ENCODE peak calls at places on chromosomes 12 and 14, in six cellular contexts. S is trophoblast cell, B is HCT116, W is H1, O is GM23338, V is fibroblast of lung. K is an unnamed sample.

GRCh38 chr14:41605550-41606248 is 977 bp upstream of the LRFN5 start:
- DNase-seq in S (no peak), B (no peak), W (peak), O (peak), V (peak), K (no peak)

GRCh38 chr12:115088328-115088994 is 404.5 kb upstream of the TBX3 start:
- DNase-seq in S (no peak), B (no peak), W (no peak), O (no peak), V (no peak), K (no peak)

GRCh38 chr12:121793501-121793835 is at the start of gene RHOF:
- DNase-seq in S (peak), B (no peak), W (no peak), O (peak), V (no peak), K (peak)

GRCh38 chr14:87063181-87063580 is 929.8 kb downstream of the GALC start:
- DNase-seq in S (no peak), B (no peak), W (no peak), O (no peak), V (no peak), K (no peak)

GRCh38 chr12:112524676-112525425 is 106.1 kb downstream of the PTPN11 start:
- DNase-seq in S (peak), B (no peak), W (no peak), O (peak), V (peak), K (no peak)

GRCh38 chr12:97250483-97250882 is 212.1 kb upstream of the RMST start:
- DNase-seq in S (no peak), B (no peak), W (no peak), O (no peak), V (no peak), K (no peak)

GRCh38 chr12:57124259-57124877 is 3.9 kb upstream of the LRP1 start:
- DNase-seq in S (peak), B (peak), W (peak), O (peak), V (peak), K (peak)

GRCh38 chr14:68881396-68881795 is 88.5 kb upstream of the ZFP36L1 start:
- DNase-seq in S (no peak), B (no peak), W (no peak), O (no peak), V (no peak), K (no peak)

GRCh38 chr12:110717037-110717436 is 25.7 kb downstream of the PPP1CC start:
- DNase-seq in S (peak), B (no peak), W (no peak), O (no peak), V (no peak), K (no peak)

GRCh38 chr12:103855036-103855712 is 14.1 kb upstream of the NT5DC3 start:
- DNase-seq in S (peak), B (no peak), W (no peak), O (no peak), V (peak), K (no peak)

GRCh38 chr12:132444283-132444682 is 45.7 kb upstream of the FBRSL1 start:
- DNase-seq in S (no peak), B (no peak), W (no peak), O (no peak), V (no peak), K (no peak)

GRCh38 chr12:16165506-16165905 is 112.0 kb downstream of the SLC15A5 start:
- DNase-seq in S (peak), B (peak), W (no peak), O (peak), V (peak), K (peak)

GRCh38 chr14:60573943-60574496 is 65.1 kb downstream of the SIX6 start:
- DNase-seq in S (no peak), B (no peak), W (no peak), O (peak), V (no peak), K (no peak)

GRCh38 chr14:24194186-24194872 is 912 bp downstream of the TM9SF1 start:
- DNase-seq in S (no peak), B (no peak), W (no peak), O (no peak), V (no peak), K (no peak)
- H2AFZ ChIP-seq in S (peak), B (no peak), W (no peak), O (no peak), V (no peak), K (peak)

DNA sequence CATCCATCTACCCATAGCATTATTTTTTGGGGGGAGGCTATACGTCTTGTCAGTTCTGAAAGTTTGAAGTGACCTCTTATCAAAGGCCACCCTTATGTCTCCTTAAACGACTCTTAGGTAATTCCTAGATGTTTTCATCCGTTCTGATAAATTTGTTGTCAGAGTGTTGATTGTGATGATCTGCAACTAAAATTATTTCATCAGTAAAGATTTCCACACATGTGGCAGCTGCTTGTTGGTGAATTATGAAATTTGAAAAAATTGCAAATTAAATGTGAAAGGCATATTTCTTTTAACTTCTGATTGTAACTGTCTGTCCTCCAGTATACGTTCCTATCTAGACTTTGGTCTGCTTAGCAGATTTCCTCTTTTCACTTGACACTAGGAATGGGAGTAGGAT is 1.4 kb downstream of the ADIPOR2 start:
- DNase-seq in S (peak), B (no peak), W (no peak), O (no peak), V (no peak), K (no peak)
- H3K4me3 ChIP-seq in S (no peak), B (peak), W (peak), O (peak), V (peak), K (peak)

GRCh38 chr12:48861111-48861510 is 4.6 kb downstream of the RND1 start:
- DNase-seq in S (no peak), B (no peak), W (no peak), O (no peak), V (no peak), K (no peak)
- H2AFZ ChIP-seq in S (no peak), B (no peak), W (no peak), O (no peak), V (no peak), K (no peak)

GRCh38 chr14:76136476-76137160 is 15.1 kb upstream of the GPATCH2L start:
- DNase-seq in S (no peak), B (no peak), W (no peak), O (no peak), V (no peak), K (no peak)

GRCh38 chr14:76143642-76144041 is 8.1 kb upstream of the GPATCH2L start:
- DNase-seq in S (no peak), B (no peak), W (no peak), O (no peak), V (no peak), K (no peak)

GRCh38 chr14:76135722-76136121 is 16.0 kb upstream of the GPATCH2L start:
- DNase-seq in S (no peak), B (no peak), W (no peak), O (no peak), V (no peak), K (no peak)

GRCh38 chr14:76138119-76138757 is 13.5 kb upstream of the GPATCH2L start:
- DNase-seq in S (no peak), B (no peak), W (no peak), O (no peak), V (no peak), K (no peak)

GRCh38 chr14:76138758-76139723 is 12.7 kb upstream of the GPATCH2L start:
- DNase-seq in S (no peak), B (no peak), W (peak), O (peak), V (peak), K (no peak)
- H3K4me3 ChIP-seq in S (no peak), B (no peak), W (peak), O (peak), V (peak), K (no peak)

DNA sequence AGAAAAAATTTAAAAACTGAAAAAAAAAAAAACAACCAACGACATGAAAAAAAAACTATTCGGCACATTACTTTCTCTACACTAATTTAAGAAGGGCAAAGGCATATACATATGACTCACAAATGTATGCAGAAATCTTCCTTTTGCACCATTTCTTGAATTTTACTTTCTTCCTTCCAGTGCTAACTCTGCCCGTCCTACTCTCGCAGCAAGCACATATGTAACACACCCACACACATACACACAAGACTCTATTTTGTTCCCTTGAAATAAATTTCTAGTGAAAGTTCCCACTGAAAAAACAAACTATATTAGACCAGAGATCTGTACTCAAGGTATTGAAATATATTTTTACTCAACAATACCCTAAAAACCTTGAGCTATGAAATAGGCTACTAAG is 14.6 kb downstream of the BTG1 start:
- DNase-seq in S (no peak), B (no peak), W (no peak), O (no peak), V (no peak), K (no peak)
- H2AFZ ChIP-seq in S (no peak), B (no peak), W (no peak), O (no peak), V (no peak), K (no peak)

GRCh38 chr14:52729585-52729924 is 411 bp upstream of the STYX start:
- DNase-seq in S (no peak), B (no peak), W (no peak), O (no peak), V (no peak), K (no peak)
- H3K4me3 ChIP-seq in S (no peak), B (no peak), W (no peak), O (peak), V (peak), K (peak)

GRCh38 chr12:80216890-80217559 is 117.7 kb downstream of the OTOGL start:
- DNase-seq in S (no peak), B (no peak), W (no peak), O (peak), V (peak), K (no peak)
- H2AFZ ChIP-seq in S (no peak), B (no peak), W (peak), O (peak), V (no peak), K (no peak)

DNA sequence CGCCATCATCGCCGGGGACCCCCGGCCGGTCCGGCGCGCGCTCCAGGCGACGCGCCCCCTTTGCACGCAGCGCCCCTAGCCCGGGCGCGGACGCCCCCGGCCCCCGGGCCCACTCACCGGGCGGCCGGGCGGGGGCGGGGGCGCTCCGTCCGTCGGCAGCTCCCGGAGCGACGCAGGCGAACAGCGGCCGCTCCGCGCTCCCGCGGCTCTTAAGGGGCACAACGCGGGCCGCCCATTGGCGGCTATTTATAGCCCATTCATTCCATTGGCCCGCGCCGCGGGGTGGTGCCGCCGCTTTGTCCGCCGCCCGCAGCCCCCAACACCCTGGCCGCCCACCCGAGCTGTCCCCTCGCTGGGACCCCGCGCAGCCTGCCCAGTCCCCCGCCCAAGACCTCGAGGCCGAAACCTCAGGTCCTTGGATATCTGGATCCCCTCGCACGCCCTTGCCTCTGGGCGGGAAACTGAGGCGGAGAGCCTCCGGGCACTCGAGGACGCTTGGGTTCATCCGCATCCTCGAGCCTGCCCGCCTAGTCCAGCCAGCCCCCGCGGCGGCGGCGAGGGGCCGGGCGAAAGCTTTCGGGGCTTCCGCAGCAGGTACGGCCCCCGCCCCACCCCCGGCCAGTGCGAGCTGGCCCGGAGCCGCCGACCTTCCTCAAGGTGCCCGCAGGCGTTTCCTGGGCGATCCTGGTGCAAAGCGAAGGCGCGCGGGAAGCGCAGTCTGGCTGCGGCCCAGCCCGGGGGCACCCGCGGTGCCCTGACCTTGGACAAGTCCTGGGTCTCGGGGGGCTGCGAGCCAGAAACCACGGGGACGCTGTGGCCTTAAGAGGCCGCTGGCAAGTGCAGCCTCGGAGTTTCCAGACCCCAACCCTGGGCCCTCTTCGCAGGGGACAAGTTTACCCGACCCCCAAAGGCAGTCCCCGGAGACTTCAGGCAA is at the start of gene CKB:
- DNase-seq in S (peak), B (no peak), W (peak), O (peak), V (peak), K (no peak)
- H3K4me3 ChIP-seq in S (peak), B (peak), W (peak), O (peak), V (peak), K (peak)